ENCODE peak calls at places on chromosome 7, in six cellular contexts. Y is prostate gland, P is breast epithelium, N is ovary, Z is endothelial cell of umbilical vein, O is heart left ventricle. E is an unnamed sample. For H3K4me1 and H3K9me3, the result is how much of the 10 kb centered on the place peaks cover.

GRCh38 chr7:42960762-42961161 is 28.6 kb downstream of the MRPL32 start:
- DNase-seq in Y (no peak), P (no peak), N (no peak), Z (no peak), O (no peak), E (no peak)

GRCh38 chr7:139582671-139583155 is 59.2 kb downstream of the CLEC2L start:
- DNase-seq in Y (no peak), P (peak), N (no peak), Z (no peak), O (no peak), E (no peak)

GRCh38 chr7:124462249-124462648 is 303.3 kb downstream of the GPR37 start:
- DNase-seq in Y (no peak), P (no peak), N (no peak), Z (no peak), O (no peak), E (no peak)

GRCh38 chr7:116180302-116180701 is 30.0 kb upstream of the TES start:
- DNase-seq in Y (peak), P (no peak), N (no peak), Z (peak), O (no peak), E (no peak)

GRCh38 chr7:111485981-111486380 is 76.3 kb downstream of the IMMP2L start:
- DNase-seq in Y (no peak), P (no peak), N (no peak), Z (no peak), O (no peak), E (no peak)

GRCh38 chr7:86968618-86969017 is 90.8 kb downstream of the ELAPOR2 start:
- DNase-seq in Y (no peak), P (no peak), N (no peak), Z (no peak), O (no peak), E (no peak)

GRCh38 chr7:33055147-33055546 is 7.4 kb downstream of the NT5C3A start:
- DNase-seq in Y (no peak), P (no peak), N (no peak), Z (no peak), O (no peak), E (no peak)

GRCh38 chr7:137697026-137697425 is 149.7 kb downstream of the DGKI start:
- DNase-seq in Y (no peak), P (no peak), N (no peak), Z (no peak), O (no peak), E (no peak)

GRCh38 chr7:155405399-155406318 is 52.3 kb upstream of the EN2 start:
- DNase-seq in Y (no peak), P (no peak), N (no peak), Z (no peak), O (no peak), E (peak)

GRCh38 chr7:108497082-108497725 is 28.7 kb downstream of the PNPLA8 start:
- DNase-seq in Y (no peak), P (no peak), N (no peak), Z (peak), O (no peak), E (peak)

GRCh38 chr7:26201261-26202018 is at the start of gene CBX3:
- DNase-seq in Y (peak), P (peak), N (peak), Z (peak), O (peak), E (peak)
- H3K4me1 ChIP-seq in Y (under half), P (under half), N (under half), Z (under half), O (under half), E (under half)

GRCh38 chr7:158542651-158543400 is 44.8 kb downstream of the PTPRN2 start:
- DNase-seq in Y (no peak), P (no peak), N (no peak), Z (no peak), O (no peak), E (no peak)
- H3K9me3 ChIP-seq in Y (under half), P (under half), N (under half), Z (under half), O (under half), E (under half)

GRCh38 chr7:44065431-44066110 is at the start of gene PGAM2:
- DNase-seq in Y (no peak), P (peak), N (no peak), Z (no peak), O (peak), E (no peak)
- TF ChIP-seq POLR2A in Y (no peak), P (no peak), N (no peak), Z (no peak), O (peak), E (no peak)

GRCh38 chr7:2761131-2761624 is 73.2 kb downstream of the AMZ1 start:
- DNase-seq in Y (no peak), P (no peak), N (no peak), Z (no peak), O (no peak), E (no peak)
- H3K4me1 ChIP-seq in Y (under half), P (under half), N (under half), Z (under half), O (half or more), E (under half)

DNA sequence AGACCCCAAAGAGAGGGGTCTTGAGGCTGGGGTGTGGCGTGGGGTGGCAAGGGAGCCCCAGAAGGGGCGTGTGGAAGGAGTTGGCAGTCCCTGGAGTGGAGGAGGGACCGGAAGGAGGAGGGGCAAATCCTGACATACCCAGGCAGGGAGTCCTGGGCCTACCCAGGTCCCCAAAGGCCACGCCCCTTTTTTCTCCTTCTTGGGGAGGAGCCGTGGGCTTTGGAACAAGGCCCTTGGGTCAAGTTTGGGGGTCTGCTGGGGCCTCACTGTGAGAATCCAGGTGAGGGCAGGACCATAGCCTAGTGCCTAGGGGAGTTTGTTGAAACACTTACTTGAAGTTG is 1.2 kb upstream of the SMARCD3 start:
- DNase-seq in Y (peak), P (no peak), N (peak), Z (no peak), O (peak), E (peak)
- H3K9me3 ChIP-seq in Y (under half), P (under half), N (under half), Z (under half), O (under half), E (under half)